ENCODE peak calls at places on chromosomes 13 and 19, in ten cellular contexts. One of them, this sample, is unnamed.

GRCh38 chr13:20125783-20126165 is 35.1 kb downstream of the GJA3 start:
- DNase-seq in astrocyte: no peak
- DNase-seq in astrocyte of the spinal cord: no peak
- DNase-seq in heart right ventricle: no peak
- DNase-seq in left lung: no peak
- DNase-seq in tibial artery: no peak
- DNase-seq in left ventricle myocardium inferior: no peak
- DNase-seq in H1: no peak
- DNase-seq in NB4: no peak
- DNase-seq in tibial nerve: no peak
- DNase-seq in this sample: no peak

GRCh38 chr19:46828484-46828883 is 22.2 kb downstream of the AP2S1 start:
- DNase-seq in astrocyte: peak
- DNase-seq in astrocyte of the spinal cord: peak
- DNase-seq in heart right ventricle: no peak
- DNase-seq in left lung: no peak
- DNase-seq in tibial artery: no peak
- DNase-seq in left ventricle myocardium inferior: no peak
- DNase-seq in H1: no peak
- DNase-seq in NB4: no peak
- DNase-seq in tibial nerve: no peak
- DNase-seq in this sample: no peak

GRCh38 chr19:28488006-28488405 is 724.9 kb downstream of the UQCRFS1 start:
- DNase-seq in astrocyte: no peak
- DNase-seq in astrocyte of the spinal cord: no peak
- DNase-seq in heart right ventricle: no peak
- DNase-seq in left lung: no peak
- DNase-seq in tibial artery: no peak
- DNase-seq in left ventricle myocardium inferior: no peak
- DNase-seq in H1: no peak
- DNase-seq in NB4: no peak
- DNase-seq in tibial nerve: no peak
- DNase-seq in this sample: no peak

GRCh38 chr13:30850204-30850866 is 55.7 kb upstream of the MEDAG start:
- DNase-seq in astrocyte: no peak
- DNase-seq in astrocyte of the spinal cord: no peak
- DNase-seq in heart right ventricle: no peak
- DNase-seq in left lung: no peak
- DNase-seq in tibial artery: no peak
- DNase-seq in left ventricle myocardium inferior: no peak
- DNase-seq in H1: no peak
- DNase-seq in NB4: no peak
- DNase-seq in tibial nerve: no peak
- DNase-seq in this sample: no peak

GRCh38 chr13:32135655-32136054 is 104.1 kb downstream of the FRY start:
- DNase-seq in astrocyte: peak
- DNase-seq in astrocyte of the spinal cord: peak
- DNase-seq in heart right ventricle: no peak
- DNase-seq in left lung: no peak
- DNase-seq in tibial artery: no peak
- DNase-seq in left ventricle myocardium inferior: no peak
- DNase-seq in H1: no peak
- DNase-seq in NB4: no peak
- DNase-seq in tibial nerve: no peak
- DNase-seq in this sample: peak

GRCh38 chr19:5801796-5802616 is 2.9 kb upstream of the NRTN start:
- DNase-seq in astrocyte: no peak
- DNase-seq in astrocyte of the spinal cord: peak
- DNase-seq in heart right ventricle: no peak
- DNase-seq in left lung: no peak
- DNase-seq in tibial artery: no peak
- DNase-seq in left ventricle myocardium inferior: no peak
- DNase-seq in H1: peak
- DNase-seq in NB4: no peak
- DNase-seq in tibial nerve: no peak
- DNase-seq in this sample: no peak

GRCh38 chr19:57240311-57241090 is at the start of gene ZNF805:
- DNase-seq in astrocyte: peak
- DNase-seq in astrocyte of the spinal cord: peak
- DNase-seq in heart right ventricle: peak
- DNase-seq in left lung: peak
- DNase-seq in tibial artery: peak
- DNase-seq in left ventricle myocardium inferior: peak
- DNase-seq in H1: peak
- DNase-seq in NB4: peak
- DNase-seq in tibial nerve: peak
- DNase-seq in this sample: peak

GRCh38 chr13:36979361-36980040 is 19.6 kb downstream of the ALG5 start:
- DNase-seq in astrocyte: peak
- DNase-seq in astrocyte of the spinal cord: no peak
- DNase-seq in heart right ventricle: no peak
- DNase-seq in left lung: no peak
- DNase-seq in tibial artery: no peak
- DNase-seq in left ventricle myocardium inferior: no peak
- DNase-seq in H1: no peak
- DNase-seq in NB4: no peak
- DNase-seq in tibial nerve: no peak
- DNase-seq in this sample: no peak

GRCh38 chr13:50951366-50951765 is 41.8 kb downstream of the RNASEH2B start:
- DNase-seq in astrocyte: peak
- DNase-seq in astrocyte of the spinal cord: peak
- DNase-seq in heart right ventricle: no peak
- DNase-seq in left lung: no peak
- DNase-seq in tibial artery: no peak
- DNase-seq in left ventricle myocardium inferior: no peak
- DNase-seq in H1: no peak
- DNase-seq in NB4: no peak
- DNase-seq in tibial nerve: no peak
- DNase-seq in this sample: no peak

GRCh38 chr19:511101-511841 is 4.0 kb downstream of the TPGS1 start:
- DNase-seq in astrocyte: peak
- DNase-seq in astrocyte of the spinal cord: peak
- DNase-seq in heart right ventricle: no peak
- DNase-seq in left lung: no peak
- DNase-seq in tibial artery: no peak
- DNase-seq in left ventricle myocardium inferior: no peak
- DNase-seq in H1: peak
- DNase-seq in NB4: peak
- DNase-seq in tibial nerve: no peak
- DNase-seq in this sample: peak

GRCh38 chr13:51041710-51042109 is 69.4 kb downstream of the C13orf42 start:
- DNase-seq in astrocyte: no peak
- DNase-seq in astrocyte of the spinal cord: no peak
- DNase-seq in heart right ventricle: no peak
- DNase-seq in left lung: no peak
- DNase-seq in tibial artery: no peak
- DNase-seq in left ventricle myocardium inferior: no peak
- DNase-seq in H1: peak
- DNase-seq in NB4: no peak
- DNase-seq in tibial nerve: no peak
- DNase-seq in this sample: no peak

DNA sequence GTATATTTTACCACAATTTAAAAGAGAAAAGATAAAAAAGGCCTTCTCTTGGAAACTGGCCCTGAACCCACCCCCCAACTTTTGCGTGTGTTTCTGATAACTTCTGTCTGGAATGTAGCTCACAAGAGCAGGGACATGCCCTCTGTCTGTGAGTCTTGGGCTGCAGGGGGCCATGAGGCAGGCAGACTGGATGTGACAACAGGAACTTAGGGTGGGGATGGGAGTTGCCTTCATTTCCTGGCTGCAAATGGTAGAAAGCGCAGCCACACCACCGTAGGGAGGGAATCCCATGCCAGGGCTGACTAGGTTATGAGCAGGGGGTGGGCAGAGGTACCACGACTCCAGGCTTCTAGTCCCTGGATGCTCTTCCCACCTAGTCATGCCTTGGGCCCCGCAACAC is 21.9 kb downstream of the CILP2 start:
- DNase-seq in astrocyte: no peak
- DNase-seq in astrocyte of the spinal cord: no peak
- DNase-seq in heart right ventricle: no peak
- DNase-seq in left lung: no peak
- DNase-seq in tibial artery: no peak
- DNase-seq in left ventricle myocardium inferior: no peak
- DNase-seq in H1: no peak
- DNase-seq in NB4: peak
- DNase-seq in tibial nerve: no peak
- DNase-seq in this sample: no peak
- H3K4me3 ChIP-seq in astrocyte: no peak
- H3K4me3 ChIP-seq in astrocyte of the spinal cord: no peak
- H3K4me3 ChIP-seq in heart right ventricle: no peak
- H3K4me3 ChIP-seq in left lung: no peak
- H3K4me3 ChIP-seq in tibial artery: no peak
- H3K4me3 ChIP-seq in left ventricle myocardium inferior: no peak
- H3K4me3 ChIP-seq in H1: no peak
- H3K4me3 ChIP-seq in NB4: no peak
- H3K4me3 ChIP-seq in tibial nerve: no peak
- H3K4me3 ChIP-seq in this sample: no peak

GRCh38 chr13:94345374-94346195 is 133.9 kb downstream of the DCT start:
- DNase-seq in astrocyte: peak
- DNase-seq in astrocyte of the spinal cord: peak
- DNase-seq in heart right ventricle: no peak
- DNase-seq in left lung: no peak
- DNase-seq in tibial artery: no peak
- DNase-seq in left ventricle myocardium inferior: no peak
- DNase-seq in H1: no peak
- DNase-seq in NB4: peak
- DNase-seq in tibial nerve: no peak
- DNase-seq in this sample: peak
- TF ChIP-seq CTCF in astrocyte: no peak
- TF ChIP-seq CTCF in astrocyte of the spinal cord: no peak
- TF ChIP-seq CTCF in heart right ventricle: no peak
- TF ChIP-seq CTCF in left lung: no peak
- TF ChIP-seq CTCF in tibial artery: no peak
- TF ChIP-seq CTCF in left ventricle myocardium inferior: peak
- TF ChIP-seq CTCF in H1: no peak
- TF ChIP-seq CTCF in NB4: peak
- TF ChIP-seq CTCF in tibial nerve: no peak
- TF ChIP-seq CTCF in this sample: peak

GRCh38 chr13:106533101-106533939 is 2.1 kb downstream of the EFNB2 start:
- DNase-seq in astrocyte: peak
- DNase-seq in astrocyte of the spinal cord: peak
- DNase-seq in heart right ventricle: peak
- DNase-seq in left lung: peak
- DNase-seq in tibial artery: peak
- DNase-seq in left ventricle myocardium inferior: peak
- DNase-seq in H1: peak
- DNase-seq in NB4: peak
- DNase-seq in tibial nerve: peak
- DNase-seq in this sample: peak

GRCh38 chr13:106536244-106537034 is 977 bp upstream of the EFNB2 start:
- DNase-seq in astrocyte: peak
- DNase-seq in astrocyte of the spinal cord: peak
- DNase-seq in heart right ventricle: peak
- DNase-seq in left lung: peak
- DNase-seq in tibial artery: peak
- DNase-seq in left ventricle myocardium inferior: peak
- DNase-seq in H1: peak
- DNase-seq in NB4: peak
- DNase-seq in tibial nerve: peak
- DNase-seq in this sample: peak

GRCh38 chr13:106535552-106536243 is at the start of gene EFNB2:
- DNase-seq in astrocyte: peak
- DNase-seq in astrocyte of the spinal cord: peak
- DNase-seq in heart right ventricle: peak
- DNase-seq in left lung: peak
- DNase-seq in tibial artery: peak
- DNase-seq in left ventricle myocardium inferior: peak
- DNase-seq in H1: peak
- DNase-seq in NB4: peak
- DNase-seq in tibial nerve: peak
- DNase-seq in this sample: peak

GRCh38 chr13:106533940-106534843 is 1.3 kb downstream of the EFNB2 start:
- DNase-seq in astrocyte: peak
- DNase-seq in astrocyte of the spinal cord: peak
- DNase-seq in heart right ventricle: peak
- DNase-seq in left lung: peak
- DNase-seq in tibial artery: peak
- DNase-seq in left ventricle myocardium inferior: peak
- DNase-seq in H1: peak
- DNase-seq in NB4: no peak
- DNase-seq in tibial nerve: no peak
- DNase-seq in this sample: peak

DNA sequence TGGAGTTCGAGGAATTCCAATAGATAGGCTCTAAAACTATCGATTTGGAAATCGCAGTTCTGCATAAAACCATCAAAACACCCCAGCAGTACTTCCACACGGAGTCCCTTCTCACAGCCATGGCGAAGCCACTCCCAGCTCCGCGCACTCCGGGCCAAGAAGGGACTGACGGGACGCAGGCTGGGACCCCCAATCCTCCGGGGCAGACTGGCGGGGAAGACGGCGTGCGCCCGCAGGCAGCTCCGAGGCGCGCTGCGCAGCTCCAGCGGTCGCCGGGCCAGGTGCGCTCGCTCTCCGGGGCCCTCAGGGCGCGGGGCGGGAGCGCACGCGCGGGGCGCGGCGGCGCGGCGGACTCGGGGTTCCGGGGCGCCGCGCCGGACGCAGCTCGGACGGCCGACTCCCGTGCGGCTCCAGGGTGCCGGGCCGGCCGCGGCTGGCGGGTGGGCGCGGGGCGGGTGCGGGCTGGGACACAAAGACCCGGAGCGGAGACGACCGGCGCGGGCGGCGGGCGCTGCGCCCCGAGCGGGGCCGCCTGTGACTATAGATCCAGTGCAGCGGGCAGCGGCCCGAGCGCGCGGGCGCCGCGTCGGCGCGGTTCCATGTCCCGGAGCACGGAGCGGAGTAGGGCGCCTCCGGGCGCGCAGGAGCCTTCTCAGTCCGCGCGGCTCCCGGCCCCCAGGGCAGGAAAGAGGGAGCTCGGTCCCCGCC is 464 bp downstream of the EFNB2 start:
- DNase-seq in astrocyte: peak
- DNase-seq in astrocyte of the spinal cord: peak
- DNase-seq in heart right ventricle: peak
- DNase-seq in left lung: peak
- DNase-seq in tibial artery: peak
- DNase-seq in left ventricle myocardium inferior: peak
- DNase-seq in H1: peak
- DNase-seq in NB4: no peak
- DNase-seq in tibial nerve: no peak
- DNase-seq in this sample: no peak
- H3K4me3 ChIP-seq in astrocyte: peak
- H3K4me3 ChIP-seq in astrocyte of the spinal cord: peak
- H3K4me3 ChIP-seq in heart right ventricle: peak
- H3K4me3 ChIP-seq in left lung: peak
- H3K4me3 ChIP-seq in tibial artery: peak
- H3K4me3 ChIP-seq in left ventricle myocardium inferior: peak
- H3K4me3 ChIP-seq in H1: peak
- H3K4me3 ChIP-seq in NB4: no peak
- H3K4me3 ChIP-seq in tibial nerve: peak
- H3K4me3 ChIP-seq in this sample: peak

DNA sequence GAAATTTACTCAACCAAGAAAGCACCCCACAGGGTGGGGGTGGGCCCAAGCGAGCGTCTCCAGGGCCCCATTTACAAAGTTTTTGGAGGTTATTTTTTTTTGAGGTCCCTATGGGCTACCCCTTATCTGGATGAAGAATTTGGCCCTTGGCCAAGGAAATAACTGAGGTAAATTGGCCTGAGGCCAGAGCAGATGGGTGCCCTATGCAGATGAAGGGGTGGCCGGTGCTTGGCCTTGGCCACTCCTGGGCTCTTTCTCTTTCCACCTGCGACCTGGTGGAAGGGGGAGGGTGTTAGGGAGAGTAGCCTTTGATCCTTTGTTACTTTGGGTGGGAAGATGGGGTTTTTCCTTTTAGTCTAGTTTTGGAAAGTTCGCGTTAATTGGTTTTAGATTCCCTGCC is 15.5 kb downstream of the ZNF701 start:
- DNase-seq in astrocyte: no peak
- DNase-seq in astrocyte of the spinal cord: no peak
- DNase-seq in heart right ventricle: no peak
- DNase-seq in left lung: no peak
- DNase-seq in tibial artery: no peak
- DNase-seq in left ventricle myocardium inferior: no peak
- DNase-seq in H1: no peak
- DNase-seq in NB4: no peak
- DNase-seq in tibial nerve: no peak
- DNase-seq in this sample: no peak
- TF ChIP-seq CTCF in astrocyte: no peak
- TF ChIP-seq CTCF in astrocyte of the spinal cord: no peak
- TF ChIP-seq CTCF in heart right ventricle: no peak
- TF ChIP-seq CTCF in left lung: no peak
- TF ChIP-seq CTCF in tibial artery: no peak
- TF ChIP-seq CTCF in left ventricle myocardium inferior: no peak
- TF ChIP-seq CTCF in H1: no peak
- TF ChIP-seq CTCF in NB4: no peak
- TF ChIP-seq CTCF in tibial nerve: no peak
- TF ChIP-seq CTCF in this sample: no peak